ENCODE peak calls at places on chromosomes 3 and 15, in seven cellular contexts. One of them, this sample, is unnamed.

GRCh38 chr3:179958143-179958542 is 78.6 kb downstream of the PEX5L start:
- DNase-seq in HT-29: no peak
- DNase-seq in left ventricle myocardium inferior: no peak
- DNase-seq in stimulated activated CD4-positive, alpha-beta T cell treated with anti-CD3 and anti-CD28 coated beads, Interleukin-15, amount 100 ng/mL, for 24 hours: no peak
- DNase-seq in Panc1: no peak
- DNase-seq in neural crest cell: no peak
- DNase-seq in transverse colon: no peak
- DNase-seq in this sample: no peak

GRCh38 chr3:143529018-143529478 is 319.2 kb downstream of the SLC9A9 start:
- DNase-seq in HT-29: no peak
- DNase-seq in left ventricle myocardium inferior: no peak
- DNase-seq in stimulated activated CD4-positive, alpha-beta T cell treated with anti-CD3 and anti-CD28 coated beads, Interleukin-15, amount 100 ng/mL, for 24 hours: no peak
- DNase-seq in Panc1: no peak
- DNase-seq in neural crest cell: no peak
- DNase-seq in transverse colon: peak
- DNase-seq in this sample: no peak

GRCh38 chr3:183244219-183244618 is 8.8 kb upstream of the B3GNT5 start:
- DNase-seq in HT-29: no peak
- DNase-seq in left ventricle myocardium inferior: peak
- DNase-seq in stimulated activated CD4-positive, alpha-beta T cell treated with anti-CD3 and anti-CD28 coated beads, Interleukin-15, amount 100 ng/mL, for 24 hours: no peak
- DNase-seq in Panc1: no peak
- DNase-seq in neural crest cell: no peak
- DNase-seq in transverse colon: peak
- DNase-seq in this sample: no peak

GRCh38 chr15:88906130-88906529 is 7.0 kb downstream of the MFGE8 start:
- DNase-seq in HT-29: no peak
- DNase-seq in left ventricle myocardium inferior: no peak
- DNase-seq in stimulated activated CD4-positive, alpha-beta T cell treated with anti-CD3 and anti-CD28 coated beads, Interleukin-15, amount 100 ng/mL, for 24 hours: no peak
- DNase-seq in Panc1: no peak
- DNase-seq in neural crest cell: no peak
- DNase-seq in transverse colon: no peak
- DNase-seq in this sample: no peak

GRCh38 chr3:62035664-62036063 is 337.7 kb downstream of the FEZF2 start:
- DNase-seq in HT-29: no peak
- DNase-seq in left ventricle myocardium inferior: no peak
- DNase-seq in stimulated activated CD4-positive, alpha-beta T cell treated with anti-CD3 and anti-CD28 coated beads, Interleukin-15, amount 100 ng/mL, for 24 hours: no peak
- DNase-seq in Panc1: no peak
- DNase-seq in neural crest cell: no peak
- DNase-seq in transverse colon: no peak
- DNase-seq in this sample: no peak

GRCh38 chr3:188578579-188579363 is 424.8 kb downstream of the LPP start:
- DNase-seq in HT-29: no peak
- DNase-seq in left ventricle myocardium inferior: peak
- DNase-seq in stimulated activated CD4-positive, alpha-beta T cell treated with anti-CD3 and anti-CD28 coated beads, Interleukin-15, amount 100 ng/mL, for 24 hours: peak
- DNase-seq in Panc1: no peak
- DNase-seq in neural crest cell: no peak
- DNase-seq in transverse colon: peak
- DNase-seq in this sample: no peak

GRCh38 chr3:159839561-159840379 is 148.9 kb upstream of the IL12A start:
- DNase-seq in HT-29: no peak
- DNase-seq in left ventricle myocardium inferior: peak
- DNase-seq in stimulated activated CD4-positive, alpha-beta T cell treated with anti-CD3 and anti-CD28 coated beads, Interleukin-15, amount 100 ng/mL, for 24 hours: peak
- DNase-seq in Panc1: no peak
- DNase-seq in neural crest cell: peak
- DNase-seq in transverse colon: no peak
- DNase-seq in this sample: no peak

GRCh38 chr3:124877617-124878016 is 9.5 kb downstream of the ITGB5 start:
- DNase-seq in HT-29: no peak
- DNase-seq in left ventricle myocardium inferior: no peak
- DNase-seq in stimulated activated CD4-positive, alpha-beta T cell treated with anti-CD3 and anti-CD28 coated beads, Interleukin-15, amount 100 ng/mL, for 24 hours: no peak
- DNase-seq in Panc1: no peak
- DNase-seq in neural crest cell: no peak
- DNase-seq in transverse colon: no peak
- DNase-seq in this sample: no peak

GRCh38 chr15:56361978-56362377 is 3.2 kb upstream of the TEX9 start:
- DNase-seq in HT-29: no peak
- DNase-seq in left ventricle myocardium inferior: no peak
- DNase-seq in stimulated activated CD4-positive, alpha-beta T cell treated with anti-CD3 and anti-CD28 coated beads, Interleukin-15, amount 100 ng/mL, for 24 hours: no peak
- DNase-seq in Panc1: no peak
- DNase-seq in neural crest cell: no peak
- DNase-seq in transverse colon: no peak
- DNase-seq in this sample: no peak

GRCh38 chr15:94638183-94638582 is 406.8 kb downstream of the MCTP2 start:
- DNase-seq in HT-29: no peak
- DNase-seq in left ventricle myocardium inferior: no peak
- DNase-seq in stimulated activated CD4-positive, alpha-beta T cell treated with anti-CD3 and anti-CD28 coated beads, Interleukin-15, amount 100 ng/mL, for 24 hours: no peak
- DNase-seq in Panc1: no peak
- DNase-seq in neural crest cell: no peak
- DNase-seq in transverse colon: no peak
- DNase-seq in this sample: no peak